ENCODE peak calls at places on chromosomes 6 and 20, in eight cellular contexts. S is thoracic aorta, V is tibial artery, N is PC-3, H is psoas muscle, D is HepG2, M is fibroblast of lung, J is tibial nerve. T is an unnamed sample. For H3K4me1, the result is how much of the 10 kb centered on the place peaks cover.

GRCh38 chr6:146593978-146594377 is 4.8 kb upstream of the ADGB start:
- DNase-seq in J (no peak), H (no peak), N (no peak), S (no peak), V (no peak), D (no peak), M (no peak), T (no peak)

GRCh38 chr6:74073896-74074295 is 377.9 kb downstream of the CD109 start:
- DNase-seq in V (no peak), J (no peak), N (peak), D (no peak), S (no peak), H (no peak), M (no peak), T (no peak)

GRCh38 chr6:149134531-149134933 is 183.0 kb upstream of the TAB2 start:
- DNase-seq in V (no peak), M (peak), J (no peak), S (no peak), H (no peak), D (no peak), N (peak), T (no peak)

GRCh38 chr6:157929076-157929475 is 52.6 kb upstream of the SYNJ2 start:
- DNase-seq in J (no peak), N (no peak), V (no peak), D (no peak), H (no peak), S (no peak), M (no peak), T (no peak)

GRCh38 chr20:47054945-47055344 is 160.3 kb downstream of the EYA2 start:
- DNase-seq in H (no peak), S (no peak), V (no peak), J (no peak), M (no peak), D (no peak), N (no peak), T (no peak)

GRCh38 chr20:19688031-19688806 is 69.8 kb upstream of the RIN2 start:
- DNase-seq in N (peak), S (peak), D (peak), H (peak), J (peak), V (peak), M (peak), T (no peak)

GRCh38 chr20:63574156-63574828 is at the start of gene HELZ2:
- DNase-seq in H (peak), D (peak), N (peak), J (peak), S (no peak), V (peak), M (peak), T (peak)

GRCh38 chr6:16320533-16321340 is 82.3 kb downstream of the GMPR start:
- DNase-seq in H (peak), D (no peak), S (no peak), V (peak), M (peak), J (no peak), N (no peak), T (no peak)

GRCh38 chr20:36821964-36822437 is 48.4 kb upstream of the DSN1 start:
- DNase-seq in D (no peak), S (no peak), N (no peak), J (no peak), M (no peak), V (no peak), H (no peak), T (no peak)

GRCh38 chr6:154792761-154793160 is 59.5 kb downstream of the SCAF8 start:
- DNase-seq in M (no peak), V (no peak), H (no peak), N (peak), S (no peak), D (no peak), J (no peak), T (no peak)

GRCh38 chr6:31122803-31123706 is 2.8 kb upstream of the CDSN start:
- DNase-seq in D (peak), N (no peak), J (peak), S (no peak), V (peak), M (peak), H (peak), T (no peak)

GRCh38 chr6:36445651-36446050 is 2.9 kb downstream of the KCTD20 start:
- DNase-seq in J (no peak), S (no peak), N (no peak), H (no peak), D (no peak), M (no peak), V (no peak), T (no peak)

GRCh38 chr6:36820700-36821580 is 18.3 kb downstream of the CPNE5 start:
- DNase-seq in H (no peak), M (peak), D (no peak), J (no peak), N (no peak), V (no peak), S (no peak), T (no peak)

GRCh38 chr6:40778918-40779317 is 191.8 kb upstream of the LRFN2 start:
- DNase-seq in S (no peak), M (no peak), J (no peak), V (no peak), N (no peak), H (no peak), D (no peak), T (no peak)
- H3K4me1 ChIP-seq in S (under half), M (under half), J (under half), V (under half), N (under half), H (under half), D (under half), T (under half)

DNA sequence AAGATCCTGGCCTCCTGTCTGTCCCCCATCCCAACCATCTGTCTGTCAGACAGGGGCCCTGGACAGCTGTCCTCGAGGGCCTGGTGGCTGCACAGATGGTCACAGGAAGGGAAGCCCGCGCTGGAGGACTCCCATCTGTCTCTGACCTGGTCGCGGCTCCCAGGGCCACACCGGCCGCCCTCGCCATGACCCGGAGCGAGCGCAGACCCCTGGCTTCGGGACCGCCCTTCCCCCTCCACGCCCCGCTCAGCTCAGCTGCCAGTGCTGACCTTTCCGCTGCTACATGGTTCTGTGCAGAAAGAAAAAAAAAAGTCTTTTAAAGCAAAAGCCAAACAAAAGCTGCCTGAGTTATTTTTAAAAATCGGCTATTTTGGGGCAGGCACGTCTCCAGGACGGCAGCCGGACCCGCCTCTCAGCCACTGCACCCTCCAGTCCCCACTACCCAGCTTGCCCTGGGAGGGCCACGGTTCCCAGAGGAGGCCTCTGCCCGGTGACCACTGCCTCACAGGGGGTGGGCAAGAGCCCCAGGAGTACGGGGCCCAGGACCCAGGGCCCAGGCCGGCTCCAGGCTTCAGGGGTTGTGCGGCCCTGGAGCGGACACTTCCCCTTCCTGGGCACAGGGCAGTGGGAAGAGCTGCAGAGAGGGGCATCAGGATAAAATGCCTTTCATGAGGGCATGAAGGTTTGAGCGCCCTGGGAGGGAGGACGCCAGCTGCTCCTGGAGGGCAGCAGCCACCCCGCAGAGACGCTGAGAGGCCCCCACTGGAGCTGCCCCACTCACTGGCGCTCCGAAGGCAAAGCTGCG is 10.8 kb downstream of the LAMA5 start:
- DNase-seq in H (peak), M (peak), N (no peak), S (no peak), J (no peak), D (no peak), V (no peak), T (no peak)
- H3K4me1 ChIP-seq in H (half or more), M (under half), N (half or more), S (half or more), J (half or more), D (under half), V (half or more), T (under half)

DNA sequence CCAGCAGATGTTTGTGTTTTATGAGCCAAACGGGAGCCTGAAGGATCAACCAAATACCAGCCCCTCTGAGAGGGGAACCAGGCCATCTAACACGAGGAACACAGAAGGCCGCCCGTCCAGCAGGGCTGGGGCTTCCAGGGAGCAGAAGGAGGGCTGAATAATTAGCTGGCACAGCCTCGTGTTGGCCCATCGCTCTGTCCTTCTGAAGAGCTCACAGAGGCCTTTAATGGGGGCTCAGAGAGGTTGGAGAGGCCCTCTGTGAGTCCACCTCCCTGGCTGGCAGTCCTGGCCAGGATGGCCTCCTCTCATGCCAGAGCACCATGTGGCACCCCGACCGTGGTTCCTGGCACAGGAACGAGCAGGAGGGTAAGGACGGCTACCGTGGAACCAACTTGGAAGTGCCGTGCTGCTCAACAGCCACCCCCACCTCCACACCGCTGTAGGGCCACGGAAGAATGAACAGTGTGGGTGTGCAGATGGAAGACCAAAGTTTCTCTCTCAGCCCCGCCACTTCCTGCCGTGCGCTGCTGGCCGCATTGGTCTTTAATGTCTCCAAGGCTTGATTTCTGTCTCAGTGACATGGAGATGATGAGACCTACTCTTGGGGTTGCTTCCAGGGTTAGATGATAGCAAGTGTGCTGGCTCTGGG is 155.2 kb downstream of the SCML4 start:
- DNase-seq in V (no peak), N (no peak), D (no peak), J (no peak), M (no peak), H (no peak), S (no peak), T (peak)
- H3K4me1 ChIP-seq in V (under half), N (under half), D (half or more), J (under half), M (under half), H (half or more), S (under half), T (under half)

DNA sequence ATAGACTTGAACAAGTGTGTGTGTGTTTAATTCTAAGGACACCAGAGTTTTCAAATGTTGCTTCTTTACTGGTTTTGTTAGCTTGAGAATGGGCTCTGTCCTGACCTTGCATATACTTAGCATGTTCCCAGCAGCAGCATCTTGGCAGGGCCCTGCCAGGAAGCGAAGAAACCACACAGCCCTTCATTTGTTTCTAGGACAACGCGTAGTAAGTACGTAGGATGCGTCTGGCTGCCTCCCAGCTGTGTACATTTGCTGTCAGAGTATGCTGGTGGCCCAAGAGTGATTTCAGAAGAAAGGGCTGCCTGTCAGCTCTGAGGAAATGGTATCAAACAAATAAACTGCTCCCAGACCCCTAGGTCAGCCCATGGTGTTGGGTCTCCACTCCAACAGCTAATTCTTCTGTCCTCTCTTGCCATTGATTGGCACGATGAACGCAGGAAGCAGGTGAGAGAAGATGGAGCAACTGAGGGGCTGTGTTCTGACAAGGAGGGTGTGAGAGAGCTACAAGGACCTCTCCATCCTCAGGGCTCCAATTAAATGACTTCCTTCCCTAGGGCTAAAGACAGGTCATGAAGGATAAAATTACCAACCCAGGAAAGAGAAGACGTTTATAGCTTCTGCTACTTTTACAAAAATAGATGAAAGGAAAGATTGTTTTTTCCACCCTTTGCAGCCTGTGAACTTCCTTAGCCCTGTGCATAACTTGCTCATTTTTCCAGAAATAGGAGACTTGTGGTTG is 55.9 kb upstream of the HDDC2 start:
- DNase-seq in S (no peak), M (peak), N (no peak), V (peak), J (no peak), D (no peak), H (no peak), T (peak)
- H3K4me1 ChIP-seq in S (under half), M (under half), N (under half), V (under half), J (under half), D (under half), H (under half), T (under half)

GRCh38 chr6:34674268-34674639 is 22.3 kb downstream of the ILRUN start:
- DNase-seq in D (peak), V (no peak), J (no peak), M (no peak), N (no peak), S (no peak), H (no peak), T (no peak)

GRCh38 chr6:34672657-34673043 is 23.9 kb downstream of the ILRUN start:
- DNase-seq in V (no peak), M (no peak), D (no peak), H (no peak), J (no peak), N (no peak), S (no peak), T (no peak)

GRCh38 chr6:34671801-34672656 is 24.5 kb downstream of the ILRUN start:
- DNase-seq in S (no peak), M (peak), H (no peak), J (no peak), V (peak), N (peak), D (no peak), T (peak)

GRCh38 chr6:34673079-34673478 is 23.5 kb downstream of the ILRUN start:
- DNase-seq in N (no peak), H (no peak), J (no peak), V (no peak), M (no peak), D (no peak), S (no peak), T (no peak)

DNA sequence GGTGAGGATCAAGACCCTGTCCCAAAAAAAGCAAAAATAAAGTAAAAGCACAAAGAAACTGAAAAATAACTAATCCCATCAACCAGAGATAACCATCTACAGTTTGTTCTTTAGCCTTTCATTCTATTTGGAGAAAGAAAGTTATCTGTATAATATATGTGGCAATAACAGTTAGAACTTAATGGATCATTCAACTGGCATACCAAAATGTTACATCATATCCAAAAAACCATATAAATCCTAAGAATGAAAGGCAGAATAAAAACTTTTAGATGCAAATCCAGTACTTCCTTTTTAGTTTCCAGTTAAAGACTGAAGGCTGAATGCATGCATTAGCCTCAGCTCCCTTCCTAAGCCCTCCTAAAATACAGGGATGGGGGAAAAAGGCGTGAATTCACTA is 25.2 kb downstream of the ILRUN start:
- DNase-seq in M (peak), D (no peak), H (no peak), V (no peak), J (no peak), N (no peak), S (no peak), T (no peak)
- H3K4me1 ChIP-seq in M (under half), D (half or more), H (under half), V (under half), J (under half), N (under half), S (under half), T (half or more)

GRCh38 chr20:49984426-49985153 is 1.8 kb downstream of the SNAI1 start:
- DNase-seq in S (no peak), D (no peak), M (no peak), J (no peak), N (no peak), H (no peak), V (no peak), T (no peak)
- H3K4me1 ChIP-seq in S (half or more), D (half or more), M (under half), J (under half), N (under half), H (under half), V (under half), T (under half)

GRCh38 chr6:139593081-139593480 is 218.6 kb upstream of the CITED2 start:
- DNase-seq in J (no peak), D (no peak), H (no peak), V (no peak), M (no peak), S (no peak), N (peak), T (no peak)

GRCh38 chr6:139594333-139594965 is 220.0 kb upstream of the CITED2 start:
- DNase-seq in D (no peak), N (no peak), V (no peak), J (no peak), H (no peak), S (no peak), M (no peak), T (no peak)

GRCh38 chr6:139590206-139590605 is 215.8 kb upstream of the CITED2 start:
- DNase-seq in V (no peak), D (no peak), N (no peak), M (no peak), S (no peak), H (no peak), J (no peak), T (no peak)

GRCh38 chr6:139591075-139591474 is 216.6 kb upstream of the CITED2 start:
- DNase-seq in H (no peak), M (no peak), J (no peak), D (no peak), N (no peak), V (no peak), S (no peak), T (no peak)

DNA sequence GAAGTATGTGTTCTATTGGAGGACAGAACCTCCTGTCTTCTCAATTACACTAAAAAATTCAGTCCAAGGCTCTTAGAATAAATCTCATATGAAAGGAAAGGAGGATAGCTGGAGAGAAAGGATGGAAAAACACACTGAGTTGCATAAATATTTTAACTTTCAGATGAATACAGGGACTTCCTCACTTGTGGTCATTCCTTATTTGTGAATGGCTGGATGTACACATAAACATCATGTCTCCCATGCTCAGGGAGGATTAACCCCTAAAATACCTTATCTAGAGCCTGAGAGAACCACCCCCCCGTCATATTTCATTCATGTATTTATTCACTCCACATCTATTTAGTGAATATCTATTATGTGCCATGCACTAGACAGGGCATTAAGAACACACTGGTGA is 217.6 kb upstream of the CITED2 start:
- DNase-seq in V (no peak), D (no peak), J (no peak), H (no peak), S (no peak), N (no peak), M (no peak), T (no peak)
- H3K4me1 ChIP-seq in V (under half), D (half or more), J (under half), H (half or more), S (half or more), N (under half), M (under half), T (under half)

T was measured in CD4-positive, alpha-beta memory T cell.